ENCODE peak calls at places on chromosomes 5 and 9, in nine cellular contexts. One of them, this sample, is unnamed.

GRCh38 chr5:109533847-109534272 is 124.1 kb upstream of the PJA2 start:
- DNase-seq in prostate gland: no peak
- DNase-seq in fibroblast of lung: no peak
- DNase-seq in AG09309: no peak
- DNase-seq in BJ: peak
- DNase-seq in AG04449: no peak
- DNase-seq in AG04450: no peak
- DNase-seq in body of pancreas: no peak
- DNase-seq in HCT116: no peak
- DNase-seq in this sample: no peak

GRCh38 chr9:76336027-76336426 is 58.2 kb downstream of the RFK start:
- DNase-seq in AG09309: no peak
- DNase-seq in HCT116: no peak
- DNase-seq in BJ: no peak
- DNase-seq in fibroblast of lung: no peak
- DNase-seq in prostate gland: no peak
- DNase-seq in body of pancreas: no peak
- DNase-seq in AG04449: no peak
- DNase-seq in AG04450: no peak
- DNase-seq in this sample: no peak

GRCh38 chr9:114084282-114085073 is 6.4 kb upstream of the AMBP start:
- DNase-seq in prostate gland: no peak
- DNase-seq in body of pancreas: no peak
- DNase-seq in AG09309: no peak
- DNase-seq in HCT116: no peak
- DNase-seq in AG04450: no peak
- DNase-seq in fibroblast of lung: no peak
- DNase-seq in BJ: no peak
- DNase-seq in AG04449: no peak
- DNase-seq in this sample: no peak

GRCh38 chr5:120465281-120465961 is 1.3 kb downstream of the PRR16 start:
- DNase-seq in fibroblast of lung: peak
- DNase-seq in HCT116: no peak
- DNase-seq in AG04450: no peak
- DNase-seq in AG09309: peak
- DNase-seq in BJ: no peak
- DNase-seq in prostate gland: peak
- DNase-seq in AG04449: no peak
- DNase-seq in body of pancreas: peak
- DNase-seq in this sample: peak

GRCh38 chr9:81626511-81626910 is 62.8 kb downstream of the TLE1 start:
- DNase-seq in BJ: no peak
- DNase-seq in fibroblast of lung: no peak
- DNase-seq in AG09309: no peak
- DNase-seq in AG04450: no peak
- DNase-seq in AG04449: no peak
- DNase-seq in body of pancreas: no peak
- DNase-seq in HCT116: peak
- DNase-seq in prostate gland: no peak
- DNase-seq in this sample: no peak

GRCh38 chr5:106940986-106941385 is 729.8 kb downstream of the EFNA5 start:
- DNase-seq in AG04450: no peak
- DNase-seq in AG09309: no peak
- DNase-seq in BJ: no peak
- DNase-seq in fibroblast of lung: no peak
- DNase-seq in AG04449: no peak
- DNase-seq in HCT116: no peak
- DNase-seq in body of pancreas: peak
- DNase-seq in prostate gland: no peak
- DNase-seq in this sample: no peak

GRCh38 chr5:64767959-64768357 is 533 bp downstream of the SREK1IP1 start:
- DNase-seq in AG04449: no peak
- DNase-seq in HCT116: no peak
- DNase-seq in body of pancreas: peak
- DNase-seq in prostate gland: peak
- DNase-seq in AG09309: no peak
- DNase-seq in BJ: no peak
- DNase-seq in fibroblast of lung: peak
- DNase-seq in AG04450: no peak
- DNase-seq in this sample: peak

GRCh38 chr9:93810028-93810971 is 144.9 kb downstream of the BARX1 start:
- DNase-seq in HCT116: no peak
- DNase-seq in body of pancreas: no peak
- DNase-seq in BJ: no peak
- DNase-seq in AG04450: no peak
- DNase-seq in prostate gland: no peak
- DNase-seq in fibroblast of lung: no peak
- DNase-seq in AG09309: no peak
- DNase-seq in AG04449: no peak
- DNase-seq in this sample: no peak

GRCh38 chr5:152864993-152865392 is 459.9 kb upstream of the NMUR2 start:
- DNase-seq in prostate gland: no peak
- DNase-seq in AG09309: no peak
- DNase-seq in AG04450: no peak
- DNase-seq in body of pancreas: no peak
- DNase-seq in fibroblast of lung: no peak
- DNase-seq in BJ: no peak
- DNase-seq in AG04449: no peak
- DNase-seq in HCT116: no peak
- DNase-seq in this sample: no peak

GRCh38 chr5:6875376-6875775 is 162.1 kb downstream of the TENT4A start:
- DNase-seq in HCT116: no peak
- DNase-seq in fibroblast of lung: no peak
- DNase-seq in AG09309: no peak
- DNase-seq in BJ: no peak
- DNase-seq in AG04450: no peak
- DNase-seq in AG04449: no peak
- DNase-seq in prostate gland: no peak
- DNase-seq in body of pancreas: no peak
- DNase-seq in this sample: no peak

GRCh38 chr5:137808503-137809135 is 54.5 kb upstream of the HNRNPA0 start:
- DNase-seq in prostate gland: no peak
- DNase-seq in AG09309: no peak
- DNase-seq in body of pancreas: no peak
- DNase-seq in AG04450: no peak
- DNase-seq in fibroblast of lung: no peak
- DNase-seq in AG04449: no peak
- DNase-seq in HCT116: no peak
- DNase-seq in BJ: no peak
- DNase-seq in this sample: no peak

GRCh38 chr9:19174127-19174921 is 47.0 kb upstream of the PLIN2 start:
- DNase-seq in HCT116: peak
- DNase-seq in AG04449: peak
- DNase-seq in fibroblast of lung: peak
- DNase-seq in prostate gland: peak
- DNase-seq in AG04450: peak
- DNase-seq in BJ: peak
- DNase-seq in body of pancreas: peak
- DNase-seq in AG09309: peak
- DNase-seq in this sample: peak

GRCh38 chr9:95511952-95512750 is 4.6 kb downstream of the PTCH1 start:
- DNase-seq in prostate gland: no peak
- DNase-seq in AG04449: no peak
- DNase-seq in fibroblast of lung: peak
- DNase-seq in BJ: no peak
- DNase-seq in body of pancreas: no peak
- DNase-seq in AG09309: no peak
- DNase-seq in HCT116: no peak
- DNase-seq in AG04450: no peak
- DNase-seq in this sample: peak

GRCh38 chr9:71253021-71253420 is 131.6 kb upstream of the TRPM3 start:
- DNase-seq in HCT116: no peak
- DNase-seq in body of pancreas: no peak
- DNase-seq in AG04449: no peak
- DNase-seq in fibroblast of lung: no peak
- DNase-seq in BJ: no peak
- DNase-seq in AG09309: no peak
- DNase-seq in AG04450: no peak
- DNase-seq in prostate gland: no peak
- DNase-seq in this sample: no peak

GRCh38 chr9:113471566-113471965 is 8.0 kb downstream of the RGS3 start:
- DNase-seq in prostate gland: no peak
- DNase-seq in HCT116: no peak
- DNase-seq in AG09309: no peak
- DNase-seq in AG04449: no peak
- DNase-seq in fibroblast of lung: no peak
- DNase-seq in BJ: no peak
- DNase-seq in AG04450: no peak
- DNase-seq in body of pancreas: no peak
- DNase-seq in this sample: no peak

GRCh38 chr5:153147891-153148623 is 342.4 kb upstream of the GRIA1 start:
- DNase-seq in BJ: no peak
- DNase-seq in fibroblast of lung: peak
- DNase-seq in prostate gland: no peak
- DNase-seq in body of pancreas: peak
- DNase-seq in AG04450: no peak
- DNase-seq in AG09309: peak
- DNase-seq in AG04449: no peak
- DNase-seq in HCT116: no peak
- DNase-seq in this sample: peak

GRCh38 chr9:3962467-3962866 is 337.4 kb downstream of the GLIS3 start:
- DNase-seq in BJ: no peak
- DNase-seq in HCT116: no peak
- DNase-seq in AG04450: peak
- DNase-seq in body of pancreas: no peak
- DNase-seq in fibroblast of lung: peak
- DNase-seq in prostate gland: no peak
- DNase-seq in AG04449: no peak
- DNase-seq in AG09309: no peak
- DNase-seq in this sample: peak

GRCh38 chr5:9621379-9621903 is 8.7 kb downstream of the TAS2R1 start:
- DNase-seq in AG04449: peak
- DNase-seq in fibroblast of lung: peak
- DNase-seq in HCT116: no peak
- DNase-seq in AG04450: peak
- DNase-seq in body of pancreas: no peak
- DNase-seq in BJ: peak
- DNase-seq in prostate gland: no peak
- DNase-seq in AG09309: peak
- DNase-seq in this sample: no peak

GRCh38 chr5:164188733-164189148 is 683.3 kb downstream of the MAT2B start:
- DNase-seq in AG04450: no peak
- DNase-seq in BJ: no peak
- DNase-seq in prostate gland: no peak
- DNase-seq in body of pancreas: no peak
- DNase-seq in fibroblast of lung: no peak
- DNase-seq in HCT116: no peak
- DNase-seq in AG09309: no peak
- DNase-seq in AG04449: no peak
- DNase-seq in this sample: no peak

GRCh38 chr5:73299017-73299630 is 126.1 kb downstream of the TMEM174 start:
- DNase-seq in AG04450: no peak
- DNase-seq in body of pancreas: no peak
- DNase-seq in AG04449: no peak
- DNase-seq in HCT116: no peak
- DNase-seq in fibroblast of lung: peak
- DNase-seq in BJ: no peak
- DNase-seq in prostate gland: no peak
- DNase-seq in AG09309: no peak
- DNase-seq in this sample: peak
- TF ChIP-seq CTCF in AG04450: no peak
- TF ChIP-seq CTCF in body of pancreas: peak
- TF ChIP-seq CTCF in AG04449: no peak
- TF ChIP-seq CTCF in HCT116: peak
- TF ChIP-seq CTCF in fibroblast of lung: no peak
- TF ChIP-seq CTCF in BJ: peak
- TF ChIP-seq CTCF in prostate gland: peak
- TF ChIP-seq CTCF in AG09309: no peak
- TF ChIP-seq CTCF in this sample: peak

GRCh38 chr9:135715056-135715595 is 13.1 kb downstream of the KCNT1 start:
- DNase-seq in AG04449: no peak
- DNase-seq in AG09309: no peak
- DNase-seq in HCT116: no peak
- DNase-seq in AG04450: no peak
- DNase-seq in fibroblast of lung: no peak
- DNase-seq in body of pancreas: no peak
- DNase-seq in BJ: no peak
- DNase-seq in prostate gland: no peak
- DNase-seq in this sample: no peak
- H3K4me3 ChIP-seq in AG04449: no peak
- H3K4me3 ChIP-seq in AG09309: no peak
- H3K4me3 ChIP-seq in HCT116: no peak
- H3K4me3 ChIP-seq in AG04450: no peak
- H3K4me3 ChIP-seq in fibroblast of lung: no peak
- H3K4me3 ChIP-seq in body of pancreas: no peak
- H3K4me3 ChIP-seq in BJ: no peak
- H3K4me3 ChIP-seq in prostate gland: no peak
- H3K4me3 ChIP-seq in this sample: no peak

GRCh38 chr9:33815781-33816180 is 1.2 kb upstream of the UBE2R2 start:
- DNase-seq in HCT116: no peak
- DNase-seq in body of pancreas: no peak
- DNase-seq in prostate gland: no peak
- DNase-seq in AG04449: no peak
- DNase-seq in AG04450: no peak
- DNase-seq in BJ: no peak
- DNase-seq in fibroblast of lung: no peak
- DNase-seq in AG09309: no peak
- DNase-seq in this sample: no peak

GRCh38 chr9:33817327-33818166 is 587 bp downstream of the UBE2R2 start:
- DNase-seq in fibroblast of lung: peak
- DNase-seq in HCT116: no peak
- DNase-seq in prostate gland: peak
- DNase-seq in AG04449: no peak
- DNase-seq in body of pancreas: peak
- DNase-seq in AG04450: no peak
- DNase-seq in AG09309: peak
- DNase-seq in BJ: no peak
- DNase-seq in this sample: peak

GRCh38 chr9:33814816-33815215 is 2.1 kb upstream of the UBE2R2 start:
- DNase-seq in AG09309: no peak
- DNase-seq in AG04449: no peak
- DNase-seq in AG04450: no peak
- DNase-seq in body of pancreas: no peak
- DNase-seq in fibroblast of lung: no peak
- DNase-seq in prostate gland: no peak
- DNase-seq in BJ: no peak
- DNase-seq in HCT116: no peak
- DNase-seq in this sample: no peak

GRCh38 chr9:33816327-33817252 is at the start of gene UBE2R2:
- DNase-seq in fibroblast of lung: peak
- DNase-seq in BJ: peak
- DNase-seq in AG09309: peak
- DNase-seq in prostate gland: peak
- DNase-seq in AG04449: no peak
- DNase-seq in body of pancreas: peak
- DNase-seq in AG04450: peak
- DNase-seq in HCT116: peak
- DNase-seq in this sample: peak

GRCh38 chr9:33813712-33814641 is 3.0 kb upstream of the UBE2R2 start:
- DNase-seq in AG09309: peak
- DNase-seq in BJ: peak
- DNase-seq in AG04449: no peak
- DNase-seq in AG04450: no peak
- DNase-seq in fibroblast of lung: peak
- DNase-seq in HCT116: peak
- DNase-seq in body of pancreas: no peak
- DNase-seq in prostate gland: no peak
- DNase-seq in this sample: peak
- TF ChIP-seq CTCF in AG09309: peak
- TF ChIP-seq CTCF in BJ: peak
- TF ChIP-seq CTCF in AG04449: peak
- TF ChIP-seq CTCF in AG04450: peak
- TF ChIP-seq CTCF in fibroblast of lung: peak
- TF ChIP-seq CTCF in HCT116: peak
- TF ChIP-seq CTCF in body of pancreas: peak
- TF ChIP-seq CTCF in prostate gland: peak
- TF ChIP-seq CTCF in this sample: peak

GRCh38 chr9:130738281-130738680 is 44.7 kb downstream of the EXOSC2 start:
- DNase-seq in HCT116: no peak
- DNase-seq in body of pancreas: no peak
- DNase-seq in AG04450: no peak
- DNase-seq in AG09309: no peak
- DNase-seq in AG04449: no peak
- DNase-seq in fibroblast of lung: no peak
- DNase-seq in BJ: no peak
- DNase-seq in prostate gland: no peak
- DNase-seq in this sample: no peak
- H3K4me3 ChIP-seq in HCT116: no peak
- H3K4me3 ChIP-seq in body of pancreas: no peak
- H3K4me3 ChIP-seq in AG04450: no peak
- H3K4me3 ChIP-seq in AG09309: no peak
- H3K4me3 ChIP-seq in AG04449: no peak
- H3K4me3 ChIP-seq in fibroblast of lung: no peak
- H3K4me3 ChIP-seq in BJ: no peak
- H3K4me3 ChIP-seq in prostate gland: no peak
- H3K4me3 ChIP-seq in this sample: no peak

This sample was measured in astrocyte of the spinal cord.